ENCODE peak calls at places on chromosomes 3 and 15, in ten cellular contexts. X is tibial nerve, G is bronchial epithelial cell, S is WERI-Rb-1, H is upper lobe of right lung, N is PC-3, A is brain microvascular endothelial cell, M is body of pancreas, U is heart right ventricle, L is keratinocyte. B is an unnamed sample. For H3K27me3, the result is how much of the 10 kb centered on the place peaks cover.

GRCh38 chr3:195558602-195559001 is 15.5 kb upstream of the PPP1R2 start:
- DNase-seq in X (no peak), G (peak), S (peak), H (no peak), N (peak), A (peak), M (peak), U (peak), L (peak), B (no peak)

GRCh38 chr15:58291848-58292247 is 139.9 kb upstream of the LIPC start:
- DNase-seq in X (no peak), G (no peak), S (no peak), H (no peak), N (no peak), A (no peak), M (no peak), U (no peak), L (no peak), B (no peak)

GRCh38 chr15:70186152-70186551 is 88.4 kb upstream of the TLE3 start:
- DNase-seq in X (no peak), G (no peak), S (peak), H (peak), N (no peak), A (peak), M (no peak), U (no peak), L (no peak), B (no peak)

GRCh38 chr15:76327191-76328105 is 9.1 kb upstream of the ISL2 start:
- DNase-seq in X (no peak), G (peak), S (no peak), H (no peak), N (peak), A (no peak), M (no peak), U (no peak), L (no peak), B (no peak)

GRCh38 chr3:190017575-190018288 is 103.0 kb downstream of the P3H2 start:
- DNase-seq in X (no peak), G (peak), S (peak), H (no peak), N (peak), A (peak), M (peak), U (peak), L (no peak), B (no peak)

GRCh38 chr3:168117059-168117458 is 21.3 kb upstream of the GOLIM4 start:
- DNase-seq in X (no peak), G (peak), S (no peak), H (no peak), N (no peak), A (peak), M (no peak), U (no peak), L (no peak), B (no peak)

GRCh38 chr3:10353160-10353559 is 32.2 kb upstream of the SEC13 start:
- DNase-seq in X (no peak), G (no peak), S (no peak), H (no peak), N (no peak), A (no peak), M (no peak), U (no peak), L (no peak), B (no peak)

GRCh38 chr15:77599899-77600298 is 32.8 kb downstream of the LINGO1 start:
- DNase-seq in X (no peak), G (peak), S (peak), H (no peak), N (no peak), A (peak), M (no peak), U (peak), L (no peak), B (no peak)

GRCh38 chr3:110846971-110847370 is 224.6 kb upstream of the NECTIN3 start:
- DNase-seq in X (no peak), G (no peak), S (no peak), H (no peak), N (no peak), A (no peak), M (no peak), U (no peak), L (no peak), B (no peak)

GRCh38 chr15:70495988-70496387 is 267.4 kb downstream of the UACA start:
- DNase-seq in X (no peak), G (no peak), S (no peak), H (peak), N (no peak), A (no peak), M (no peak), U (no peak), L (no peak), B (no peak)

GRCh38 chr3:42701371-42702065 is 1.1 kb downstream of the HHATL start:
- DNase-seq in X (no peak), G (no peak), S (no peak), H (peak), N (peak), A (no peak), M (peak), U (peak), L (no peak), B (no peak)
- TF ChIP-seq CTCF in X (no peak), G (no peak), S (no peak), H (no peak), N (no peak), A (peak), M (no peak), U (no peak), L (no peak), B (no peak)

GRCh38 chr3:147411235-147411607 is 2.1 kb downstream of the ZIC1 start:
- DNase-seq in X (no peak), G (no peak), S (no peak), H (no peak), N (no peak), A (no peak), M (peak), U (no peak), L (no peak), B (no peak)

GRCh38 chr3:147412491-147412916 is 3.3 kb downstream of the ZIC1 start:
- DNase-seq in X (no peak), G (no peak), S (no peak), H (no peak), N (no peak), A (no peak), M (no peak), U (no peak), L (no peak), B (no peak)

GRCh38 chr3:147410518-147411234 is 1.5 kb downstream of the ZIC1 start:
- DNase-seq in X (no peak), G (no peak), S (no peak), H (no peak), N (no peak), A (peak), M (no peak), U (no peak), L (no peak), B (no peak)

GRCh38 chr3:147412917-147413711 is 3.9 kb downstream of the ZIC1 start:
- DNase-seq in X (no peak), G (no peak), S (no peak), H (no peak), N (no peak), A (no peak), M (no peak), U (no peak), L (no peak), B (no peak)

DNA sequence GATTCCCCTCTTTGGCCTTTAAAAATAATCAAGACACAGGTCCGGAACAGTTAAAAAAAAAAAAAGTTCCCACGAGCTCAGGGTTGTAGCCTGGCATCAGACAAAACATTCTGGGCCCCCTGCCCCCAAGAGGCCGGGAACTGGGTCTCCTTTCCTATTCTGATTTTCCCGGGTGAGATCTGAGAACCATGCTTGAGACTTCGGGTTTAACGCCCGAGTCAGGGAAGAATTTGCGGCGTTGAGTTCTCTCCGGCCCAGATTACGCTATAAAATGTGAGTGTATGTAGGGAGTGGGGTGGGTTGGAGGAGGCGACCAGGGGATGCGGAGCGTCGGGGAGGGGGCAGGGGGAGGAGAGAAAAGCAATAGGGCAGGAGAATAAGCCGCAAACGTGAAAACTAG is 2.6 kb downstream of the ZIC1 start:
- DNase-seq in X (no peak), G (no peak), S (no peak), H (no peak), N (no peak), A (no peak), M (no peak), U (no peak), L (no peak), B (no peak)
- H3K4me3 ChIP-seq in X (no peak), G (no peak), S (no peak), H (no peak), N (no peak), A (peak), M (no peak), U (no peak), L (no peak), B (no peak)

GRCh38 chr15:60633426-60633968 is 154.6 kb upstream of the ICE2 start:
- DNase-seq in X (no peak), G (no peak), S (no peak), H (no peak), N (no peak), A (no peak), M (peak), U (no peak), L (no peak), B (no peak)

GRCh38 chr15:60631620-60632019 is 152.7 kb upstream of the ICE2 start:
- DNase-seq in X (no peak), G (no peak), S (no peak), H (no peak), N (no peak), A (no peak), M (no peak), U (no peak), L (no peak), B (no peak)

GRCh38 chr15:60639502-60639901 is 160.6 kb upstream of the ICE2 start:
- DNase-seq in X (no peak), G (no peak), S (no peak), H (no peak), N (no peak), A (no peak), M (no peak), U (no peak), L (no peak), B (no peak)

GRCh38 chr15:60635507-60636352 is 156.8 kb upstream of the ICE2 start:
- DNase-seq in X (no peak), G (no peak), S (no peak), H (no peak), N (no peak), A (no peak), M (no peak), U (no peak), L (no peak), B (no peak)

DNA sequence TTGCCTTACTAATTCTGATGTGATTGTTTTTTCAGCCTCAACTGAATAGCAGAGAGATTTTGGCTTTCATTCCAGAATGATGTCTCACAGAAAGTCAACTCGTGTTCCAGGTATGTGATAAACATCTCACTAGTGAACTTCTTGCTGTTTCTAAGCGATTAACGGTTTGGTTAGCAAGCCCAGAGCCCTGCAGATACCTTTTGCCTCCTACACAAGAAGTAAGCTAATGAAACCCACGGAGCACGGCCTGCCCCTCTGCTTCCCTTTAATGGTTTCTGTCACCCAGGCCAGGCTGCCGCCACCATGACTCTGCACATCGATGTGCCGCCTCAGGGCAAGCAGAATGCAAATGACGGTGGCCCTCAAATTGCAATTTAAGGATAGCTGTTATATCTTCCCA is 155.9 kb upstream of the ICE2 start:
- DNase-seq in X (no peak), G (no peak), S (no peak), H (no peak), N (no peak), A (no peak), M (no peak), U (no peak), L (no peak), B (no peak)
- H3K27me3 ChIP-seq in X (under half), G (under half), S (under half), H (under half), N (half or more), A (under half), M (under half), U (under half), L (under half), B (under half)

GRCh38 chr15:83015361-83015760 is 3.9 kb upstream of the C15orf40 start:
- DNase-seq in X (no peak), G (no peak), S (no peak), H (no peak), N (no peak), A (no peak), M (no peak), U (no peak), L (no peak), B (no peak)
- TF ChIP-seq CTCF in X (no peak), G (no peak), S (no peak), H (no peak), N (no peak), A (no peak), M (no peak), U (no peak), L (no peak), B (no peak)

DNA sequence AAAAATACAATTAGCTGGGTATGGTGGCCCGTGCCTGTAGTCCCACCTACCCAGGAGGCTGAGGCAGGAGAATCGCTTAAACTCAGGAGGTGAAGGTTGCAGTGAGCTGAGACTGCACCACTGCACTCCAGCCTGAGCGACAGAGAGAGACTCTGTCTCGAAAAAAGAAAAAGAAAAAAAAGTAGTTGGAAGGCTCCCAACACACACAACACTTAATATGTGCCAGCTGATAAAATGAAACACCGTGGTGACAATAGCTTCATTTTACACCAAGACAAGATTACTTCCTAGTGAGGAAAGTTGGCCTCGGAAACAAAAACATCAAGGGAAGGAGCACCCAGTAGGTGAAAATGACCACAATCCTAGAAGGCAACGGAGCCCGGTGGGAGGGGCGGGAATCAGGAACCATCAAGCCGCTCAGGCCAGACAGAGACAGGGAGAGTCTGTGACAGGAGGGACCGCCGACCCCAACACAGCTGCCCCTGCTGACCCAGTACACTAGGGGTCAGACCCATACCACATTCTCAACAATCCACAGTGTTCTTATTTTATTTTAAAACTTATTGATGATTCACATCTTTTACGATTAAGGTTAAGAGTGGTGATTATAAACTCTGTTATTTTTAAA is 54.5 kb upstream of the OCA2 start:
- DNase-seq in X (no peak), G (no peak), S (no peak), H (no peak), N (no peak), A (no peak), M (no peak), U (no peak), L (no peak), B (no peak)
- H3K4me3 ChIP-seq in X (no peak), G (no peak), S (no peak), H (no peak), N (no peak), A (no peak), M (no peak), U (no peak), L (no peak), B (no peak)

GRCh38 chr3:32816439-32817194 is 1.2 kb upstream of the TRIM71 start:
- DNase-seq in X (no peak), G (no peak), S (no peak), H (peak), N (no peak), A (no peak), M (no peak), U (no peak), L (no peak), B (peak)

GRCh38 chr3:32815812-32816438 is 1.9 kb upstream of the TRIM71 start:
- DNase-seq in X (no peak), G (no peak), S (no peak), H (no peak), N (no peak), A (no peak), M (no peak), U (no peak), L (no peak), B (no peak)

GRCh38 chr3:32813180-32813579 is 4.6 kb upstream of the TRIM71 start:
- DNase-seq in X (no peak), G (no peak), S (no peak), H (no peak), N (no peak), A (no peak), M (no peak), U (no peak), L (no peak), B (no peak)

GRCh38 chr3:32817195-32817560 is 619 bp upstream of the TRIM71 start:
- DNase-seq in X (no peak), G (no peak), S (no peak), H (peak), N (no peak), A (no peak), M (no peak), U (no peak), L (no peak), B (no peak)

GRCh38 chr3:32814371-32814770 is 3.4 kb upstream of the TRIM71 start:
- DNase-seq in X (no peak), G (no peak), S (no peak), H (no peak), N (no peak), A (no peak), M (no peak), U (no peak), L (no peak), B (no peak)
- H3K27me3 ChIP-seq in X (under half), G (under half), S (under half), H (under half), N (under half), A (under half), M (under half), U (under half), L (under half), B (under half)

GRCh38 chr15:97728791-97729190 is 231.7 kb upstream of the ARRDC4 start:
- DNase-seq in X (no peak), G (no peak), S (no peak), H (no peak), N (no peak), A (no peak), M (no peak), U (peak), L (no peak), B (no peak)

GRCh38 chr15:97730315-97730714 is 230.2 kb upstream of the ARRDC4 start:
- DNase-seq in X (no peak), G (no peak), S (no peak), H (no peak), N (no peak), A (no peak), M (no peak), U (no peak), L (no peak), B (no peak)

GRCh38 chr15:97729270-97729669 is 231.2 kb upstream of the ARRDC4 start:
- DNase-seq in X (no peak), G (no peak), S (no peak), H (no peak), N (no peak), A (no peak), M (no peak), U (no peak), L (no peak), B (no peak)
- TF ChIP-seq CTCF in X (no peak), G (no peak), S (no peak), H (no peak), N (no peak), A (no peak), M (no peak), U (no peak), L (no peak), B (no peak)

DNA sequence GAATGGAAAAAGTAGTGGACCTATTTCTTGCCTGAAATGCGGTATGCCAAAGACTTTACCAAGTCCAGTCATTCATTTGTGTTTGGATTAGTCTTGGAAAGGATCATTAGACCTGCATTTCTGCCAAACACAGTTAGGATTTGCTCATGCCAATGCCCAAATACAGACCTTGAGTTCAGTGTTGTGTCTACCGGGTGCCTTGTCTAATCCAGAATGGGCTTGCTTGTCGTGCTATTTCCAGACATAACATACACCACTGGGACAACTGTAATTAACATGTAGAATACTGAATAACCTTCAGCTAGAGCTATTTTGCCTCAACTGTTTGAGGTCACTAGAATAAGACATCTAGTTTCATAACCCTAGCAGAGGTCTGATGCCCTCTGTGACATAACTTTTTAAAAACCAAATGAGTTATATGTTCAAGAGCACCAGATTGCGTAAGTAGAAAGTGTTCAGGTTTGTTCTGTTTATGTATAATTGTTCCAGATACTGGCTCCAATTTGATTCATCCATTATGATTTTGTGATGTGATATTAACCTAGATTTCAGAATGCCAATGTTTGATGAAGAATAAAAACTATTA is 145.3 kb upstream of the DPH6 start:
- DNase-seq in X (no peak), G (no peak), S (no peak), H (no peak), N (no peak), A (no peak), M (no peak), U (no peak), L (no peak), B (no peak)
- H3K4me3 ChIP-seq in X (no peak), G (no peak), S (no peak), H (no peak), N (no peak), A (no peak), M (no peak), U (no peak), L (no peak), B (no peak)